ENCODE peak calls at places on chromosomes 3 and 15, in seven cellular contexts. I is A549, J is Peyer's patch, H is uterus, G is IMR-90, U is body of pancreas, B is stomach. V is an unnamed sample. For H3K9me3, the result is how much of the 10 kb centered on the place peaks cover.

GRCh38 chr3:44885618-44886017 is 11.2 kb downstream of the TGM4 start:
- DNase-seq in I (peak), J (no peak), H (no peak), G (peak), U (no peak), B (no peak), V (no peak)

GRCh38 chr3:191409791-191410359 is 51.1 kb upstream of the PYDC2 start:
- DNase-seq in I (no peak), J (no peak), H (no peak), G (no peak), U (no peak), B (no peak), V (no peak)

GRCh38 chr3:45992820-45993219 is 2.8 kb downstream of the FYCO1 start:
- DNase-seq in I (no peak), J (no peak), H (no peak), G (peak), U (no peak), B (no peak), V (no peak)

GRCh38 chr3:183844606-183845005 is 19.2 kb upstream of the MAP6D1 start:
- DNase-seq in I (no peak), J (no peak), H (no peak), G (peak), U (no peak), B (no peak), V (no peak)

GRCh38 chr3:632571-633170 is 436.1 kb downstream of the CHL1 start:
- DNase-seq in I (peak), J (peak), H (no peak), G (peak), U (peak), B (peak), V (peak)

GRCh38 chr3:161208931-161209330 is 12.2 kb upstream of the NMD3 start:
- DNase-seq in I (no peak), J (no peak), H (no peak), G (no peak), U (no peak), B (no peak), V (no peak)

GRCh38 chr3:114480442-114480841 is 186.6 kb downstream of the TIGIT start:
- DNase-seq in I (no peak), J (no peak), H (no peak), G (peak), U (no peak), B (no peak), V (no peak)

GRCh38 chr15:51752918-51753317 is 1.5 kb downstream of the TMOD2 start:
- DNase-seq in I (no peak), J (no peak), H (no peak), G (no peak), U (no peak), B (no peak), V (no peak)

GRCh38 chr3:42876940-42877720 is 1.5 kb upstream of the CYP8B1 start:
- DNase-seq in I (no peak), J (no peak), H (no peak), G (no peak), U (peak), B (no peak), V (no peak)

GRCh38 chr15:45522931-45523331 is 376 bp upstream of the SLC30A4 start:
- DNase-seq in I (no peak), J (no peak), H (no peak), G (peak), U (no peak), B (no peak), V (no peak)

GRCh38 chr3:14178247-14179113 is at the start of the genes LSM3 and XPC:
- DNase-seq in I (peak), J (peak), H (peak), G (peak), U (peak), B (peak), V (peak)

GRCh38 chr15:90001683-90002427 is 731 bp downstream of the ZNF710 start:
- DNase-seq in I (peak), J (peak), H (peak), G (peak), U (peak), B (peak), V (peak)

GRCh38 chr3:12467746-12468145 is 16.5 kb upstream of the TSEN2 start:
- DNase-seq in I (no peak), J (no peak), H (no peak), G (no peak), U (no peak), B (no peak), V (no peak)

GRCh38 chr3:67863869-67864268 is 209.5 kb upstream of the SUCLG2 start:
- DNase-seq in I (peak), J (no peak), H (no peak), G (peak), U (no peak), B (no peak), V (no peak)

GRCh38 chr15:91522609-91523332 is 330.7 kb upstream of the SLCO3A1 start:
- DNase-seq in I (no peak), J (no peak), H (no peak), G (peak), U (no peak), B (no peak), V (no peak)

GRCh38 chr3:81723732-81724313 is 37.6 kb downstream of the GBE1 start:
- DNase-seq in I (no peak), J (no peak), H (no peak), G (peak), U (peak), B (no peak), V (no peak)

GRCh38 chr3:42814914-42815507 is 5.8 kb downstream of the ACKR2 start:
- DNase-seq in I (no peak), J (peak), H (no peak), G (no peak), U (no peak), B (no peak), V (no peak)

GRCh38 chr15:20349774-20350498 is 191.7 kb downstream of the GOLGA6L6 start:
- DNase-seq in I (no peak), J (peak), H (peak), G (no peak), U (peak), B (peak), V (no peak)

GRCh38 chr3:97971679-97972567 is at the start of gene RIOX2:
- DNase-seq in I (peak), J (peak), H (peak), G (peak), U (peak), B (peak), V (peak)
- TF ChIP-seq POLR2A in I (peak), J (peak), H (peak), G (no peak), U (peak), B (no peak), V (peak)

GRCh38 chr3:20673866-20674265 is 487.9 kb upstream of the SGO1 start:
- DNase-seq in I (no peak), J (no peak), H (no peak), G (no peak), U (no peak), B (no peak), V (no peak)
- H3K9me3 ChIP-seq in I (under half), J (under half), H (under half), G (under half), U (under half), B (under half), V (under half)

GRCh38 chr15:76885212-76885611 is 19.9 kb downstream of the SCAPER start:
- DNase-seq in I (no peak), J (no peak), H (no peak), G (no peak), U (no peak), B (no peak), V (no peak)
- TF ChIP-seq POLR2A in I (no peak), J (no peak), H (no peak), G (no peak), U (no peak), B (no peak), V (no peak)

GRCh38 chr3:128854382-128854939 is 25.0 kb upstream of the ACAD9 start:
- DNase-seq in I (no peak), J (no peak), H (no peak), G (no peak), U (no peak), B (no peak), V (no peak)
- H3K9me3 ChIP-seq in I (under half), J (under half), H (under half), G (under half), U (under half), B (under half), V (under half)

DNA sequence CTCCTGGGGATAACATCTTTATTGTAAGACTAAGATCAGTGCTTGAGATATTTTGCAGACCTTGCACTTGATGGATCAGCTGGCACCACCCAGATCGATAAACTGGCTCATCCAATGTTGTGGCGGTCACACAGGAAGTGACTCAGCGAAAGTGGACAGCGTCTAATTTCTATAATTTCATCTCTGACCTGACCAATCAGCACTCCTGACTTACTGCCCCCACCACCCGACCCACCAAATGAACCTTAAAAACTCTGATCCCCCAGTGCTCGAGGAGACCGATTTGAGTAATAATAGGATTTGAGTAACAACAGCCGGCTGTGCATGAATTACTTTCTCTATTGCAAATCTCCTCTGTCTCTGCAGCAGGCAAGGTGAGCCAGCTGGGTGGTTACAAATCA is 62.7 kb upstream of the RNU6-1 start:
- DNase-seq in I (no peak), J (no peak), H (no peak), G (no peak), U (no peak), B (no peak), V (no peak)
- TF ChIP-seq POLR2A in I (no peak), J (no peak), H (no peak), G (no peak), U (no peak), B (no peak), V (no peak)

GRCh38 chr15:98268163-98268562 is 307.7 kb downstream of the ARRDC4 start:
- DNase-seq in I (no peak), J (no peak), H (no peak), G (no peak), U (no peak), B (no peak), V (no peak)

GRCh38 chr15:98266295-98266694 is 305.8 kb downstream of the ARRDC4 start:
- DNase-seq in I (no peak), J (no peak), H (no peak), G (no peak), U (no peak), B (no peak), V (no peak)

DNA sequence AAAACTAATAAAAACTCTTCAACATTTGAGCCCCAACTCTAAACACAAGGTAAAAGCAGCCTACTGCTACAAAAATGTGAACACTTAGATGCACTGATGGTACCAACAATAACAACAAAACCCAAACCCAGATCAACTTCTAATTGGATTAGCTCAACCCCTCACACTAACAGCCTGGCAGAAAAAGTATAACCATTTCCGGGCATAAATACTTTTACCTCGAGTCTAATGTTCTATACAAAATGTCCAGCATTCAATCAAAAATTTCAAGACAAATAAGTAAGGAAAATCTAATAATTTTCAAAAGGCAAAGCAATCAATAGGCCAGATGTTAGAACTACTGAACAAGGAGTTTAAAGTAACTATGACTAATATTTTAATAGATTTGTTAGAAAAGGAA is 303.3 kb downstream of the ARRDC4 start:
- DNase-seq in I (no peak), J (no peak), H (no peak), G (no peak), U (no peak), B (no peak), V (no peak)
- H3K9me3 ChIP-seq in I (under half), J (under half), H (under half), G (under half), U (under half), B (half or more), V (under half)

DNA sequence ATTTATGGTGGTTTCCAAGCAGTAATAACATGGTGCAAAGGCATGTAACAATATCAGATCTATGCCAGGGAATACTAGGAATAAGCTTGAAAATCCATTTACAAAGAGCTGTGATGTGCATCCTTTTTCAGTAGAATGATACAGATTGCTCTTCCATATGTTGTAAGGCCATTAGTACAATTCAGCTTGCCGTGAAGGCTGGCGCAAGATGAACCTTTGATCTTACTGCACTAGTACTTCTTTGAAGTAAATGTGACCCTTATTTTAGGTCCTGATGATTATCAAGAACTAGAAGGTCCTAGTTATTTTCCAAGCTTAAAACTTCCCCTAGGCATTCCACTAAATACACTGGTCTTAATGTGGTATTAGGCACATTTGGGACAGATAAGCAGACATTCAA is 210.1 kb upstream of the CD96 start:
- DNase-seq in I (no peak), J (no peak), H (no peak), G (no peak), U (no peak), B (no peak), V (no peak)
- TF ChIP-seq POLR2A in I (no peak), J (no peak), H (no peak), G (no peak), U (no peak), B (no peak), V (no peak)

GRCh38 chr15:27846722-27847420 is 252.2 kb downstream of the OCA2 start:
- DNase-seq in I (no peak), J (no peak), H (no peak), G (no peak), U (no peak), B (no peak), V (no peak)

GRCh38 chr15:27844018-27844666 is 255.0 kb downstream of the OCA2 start:
- DNase-seq in I (peak), J (no peak), H (no peak), G (peak), U (no peak), B (no peak), V (no peak)

GRCh38 chr15:27847775-27848710 is 251.1 kb downstream of the OCA2 start:
- DNase-seq in I (no peak), J (no peak), H (no peak), G (no peak), U (no peak), B (peak), V (no peak)

GRCh38 chr15:27843146-27843545 is 256.0 kb downstream of the OCA2 start:
- DNase-seq in I (no peak), J (no peak), H (no peak), G (no peak), U (no peak), B (no peak), V (no peak)

GRCh38 chr15:27845535-27846369 is 253.4 kb downstream of the OCA2 start:
- DNase-seq in I (no peak), J (no peak), H (no peak), G (no peak), U (no peak), B (no peak), V (no peak)
- H3K9me3 ChIP-seq in I (under half), J (under half), H (under half), G (under half), U (under half), B (under half), V (under half)

GRCh38 chr3:146246493-146246892 is 4.4 kb downstream of the PLSCR4 start:
- DNase-seq in I (no peak), J (no peak), H (no peak), G (no peak), U (no peak), B (no peak), V (no peak)

GRCh38 chr3:146247906-146248305 is 3.0 kb downstream of the PLSCR4 start:
- DNase-seq in I (no peak), J (no peak), H (no peak), G (no peak), U (no peak), B (no peak), V (no peak)

DNA sequence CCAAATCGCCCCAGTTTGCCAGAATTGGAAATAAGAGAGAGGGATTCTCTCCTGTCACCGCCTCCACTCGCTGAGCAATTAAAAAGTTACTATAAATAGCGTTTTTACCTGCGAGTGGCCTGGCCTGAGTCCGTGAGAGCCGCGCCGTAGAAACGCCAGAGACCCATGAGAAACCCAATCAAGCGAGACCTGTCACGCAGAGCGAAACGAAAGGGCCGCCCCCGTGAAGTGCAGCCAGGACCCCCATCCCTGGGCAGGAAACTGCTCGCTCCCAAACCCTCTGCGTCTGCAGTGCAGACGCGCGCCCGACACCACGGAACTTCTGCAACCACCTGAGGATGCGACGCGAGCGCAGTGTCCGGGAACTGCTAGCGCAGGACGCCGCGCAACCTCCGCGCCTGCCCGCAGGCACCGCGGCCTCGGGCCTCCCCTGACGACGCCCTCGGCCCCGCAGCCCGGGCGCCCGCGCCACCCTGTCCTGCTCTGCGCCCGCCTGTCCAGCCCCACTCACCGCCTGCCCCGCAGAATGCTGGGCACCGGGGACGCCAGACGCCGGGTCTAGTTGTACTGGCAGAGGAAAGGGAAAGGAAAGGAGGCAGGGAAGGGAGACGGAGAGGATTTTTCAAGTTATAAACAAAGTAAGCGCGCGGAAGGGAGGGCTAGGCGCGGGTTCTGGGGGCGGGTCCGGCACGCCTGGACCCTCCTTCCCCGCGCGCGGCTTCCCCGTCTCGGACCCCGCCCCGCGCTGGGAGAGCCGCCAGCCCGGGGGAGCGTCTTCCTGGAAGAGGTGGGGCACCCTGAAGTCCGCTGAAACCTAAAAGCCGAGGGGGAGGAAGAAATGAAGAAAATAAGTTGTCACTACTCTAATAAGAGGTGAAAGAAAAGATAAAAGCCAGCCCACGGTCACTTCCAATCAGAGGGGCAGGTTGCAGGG is at the start of gene PLSCR4:
- DNase-seq in I (peak), J (peak), H (peak), G (peak), U (peak), B (peak), V (peak)
- TF ChIP-seq POLR2A in I (no peak), J (no peak), H (peak), G (no peak), U (peak), B (no peak), V (no peak)